ENCODE peak calls at places on chromosomes 7 and 10, in five cellular contexts. X is HFF-Myc, K is AG10803, B is cardiac fibroblast, I is epithelial cell of esophagus. V is an unnamed sample.

GRCh38 chr7:137130751-137131158 is 212.8 kb downstream of the PTN start:
- DNase-seq in X (no peak), K (peak; percentile 42), B (peak; percentile 71), I (peak; percentile 95), V (peak; percentile 79)

GRCh38 chr7:26279405-26279804 is 12.3 kb upstream of the SNX10 start:
- DNase-seq in X (no peak), K (peak; percentile 20), B (no peak), I (no peak), V (no peak)

GRCh38 chr7:22782616-22783232 is 39.9 kb downstream of the TOMM7 start:
- DNase-seq in X (no peak), K (peak; percentile 48), B (peak; percentile 77), I (peak; percentile 70), V (no peak)

GRCh38 chr7:42763137-42763551 is 148.7 kb downstream of the C7orf25 start:
- DNase-seq in X (no peak), K (no peak), B (no peak), I (peak; percentile 54), V (no peak)

GRCh38 chr10:45438457-45439090 is 64.6 kb downstream of the ALOX5 start:
- DNase-seq in X (no peak), K (no peak), B (no peak), I (peak; percentile 27), V (no peak)

GRCh38 chr7:23332881-23333612 is 33.9 kb downstream of the MALSU1 start:
- DNase-seq in X (no peak), K (peak; percentile 39), B (peak; percentile 76), I (peak; percentile 28), V (no peak)

GRCh38 chr10:89502556-89502955 is 32.8 kb downstream of the SLC16A12 start:
- DNase-seq in X (no peak), K (peak; percentile 61), B (peak; percentile 81), I (peak; percentile 72), V (no peak)

GRCh38 chr7:30913821-30914515 is 2.3 kb downstream of the AQP1 start:
- DNase-seq in X (no peak), K (no peak), B (no peak), I (no peak), V (no peak)

GRCh38 chr10:75400769-75401568 is 595 bp downstream of the ZNF503 start:
- DNase-seq in X (no peak), K (peak; percentile 26), B (peak; percentile 67), I (peak; percentile 65), V (no peak)

GRCh38 chr10:102397222-102398171 is 2.0 kb downstream of the NFKB2 start:
- DNase-seq in X (no peak), K (no peak), B (no peak), I (no peak), V (no peak)

GRCh38 chr7:145848691-145849090 is 267.9 kb upstream of the CNTNAP2 start:
- DNase-seq in X (no peak), K (no peak), B (peak; percentile 6), I (no peak), V (no peak)

GRCh38 chr10:31262672-31263071 is 56.3 kb upstream of the ZEB1 start:
- DNase-seq in X (no peak), K (peak; percentile 92), B (peak; percentile 61), I (no peak), V (peak; percentile 84)

GRCh38 chr10:124966008-124966407 is 24.1 kb downstream of the ZRANB1 start:
- DNase-seq in X (no peak), K (no peak), B (no peak), I (no peak), V (no peak)

GRCh38 chr7:141441837-141442627 is 109.2 kb upstream of the AGK start:
- DNase-seq in X (no peak), K (no peak), B (no peak), I (peak; percentile 15), V (no peak)

GRCh38 chr10:60470091-60470490 is 80.4 kb upstream of the ANK3 start:
- DNase-seq in X (no peak), K (no peak), B (no peak), I (no peak), V (peak; percentile 15)

GRCh38 chr7:36686499-36686898 is 37.8 kb downstream of the AOAH start:
- DNase-seq in X (peak; percentile 1), K (no peak), B (peak; percentile 30), I (peak; percentile 87), V (no peak)

GRCh38 chr7:3164363-3164762 is 120.7 kb upstream of the CARD11 start:
- DNase-seq in X (no peak), K (no peak), B (no peak), I (no peak), V (no peak)

DNA sequence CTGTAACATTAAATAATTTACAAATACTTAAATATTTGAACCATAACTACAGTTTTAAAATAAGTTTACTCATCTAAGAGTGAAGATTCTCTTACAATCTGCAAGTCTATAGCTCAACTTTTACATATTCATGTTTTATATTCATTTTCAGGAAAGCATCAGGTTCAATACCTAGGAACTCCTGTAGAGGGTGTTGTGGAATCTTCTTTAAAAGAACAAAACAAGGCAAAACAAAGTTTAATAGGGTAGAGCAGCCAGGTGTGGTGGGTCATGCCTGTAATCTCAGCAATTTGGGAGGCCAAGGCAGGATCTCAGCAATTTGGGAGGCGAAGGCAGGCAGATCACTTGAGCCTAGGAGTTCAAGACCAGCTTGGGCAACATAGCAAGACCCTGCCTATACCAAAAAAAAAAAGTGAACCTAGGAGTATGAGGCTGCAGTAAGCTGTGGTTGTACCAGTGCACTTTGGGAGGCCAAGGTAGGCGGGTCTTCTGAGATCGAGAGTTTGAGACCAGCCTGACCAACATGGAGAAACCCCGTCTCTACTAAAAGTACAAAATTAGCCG is 45.1 kb downstream of the ST8SIA6 start:
- DNase-seq in X (no peak), K (peak; percentile 6), B (peak; percentile 42), I (peak; percentile 16), V (no peak)
- TF ChIP-seq CTCF in X (peak; percentile 32), K (peak; percentile 58), B (peak; percentile 63), I (peak; percentile 43), V (peak; percentile 44)

GRCh38 chr10:113680172-113681111 is 730 bp downstream of the CASP7 start:
- DNase-seq in X (no peak), K (peak; percentile 65), B (peak; percentile 80), I (peak; percentile 80), V (no peak)
- H3K4me3 ChIP-seq in X (peak overlapping the region; percentile 75), K (peak overlapping the region; percentile 99), B (peak overlapping the region; percentile 97), I (peak overlapping the region; percentile 90), V (peak overlapping the region; percentile 97)

DNA sequence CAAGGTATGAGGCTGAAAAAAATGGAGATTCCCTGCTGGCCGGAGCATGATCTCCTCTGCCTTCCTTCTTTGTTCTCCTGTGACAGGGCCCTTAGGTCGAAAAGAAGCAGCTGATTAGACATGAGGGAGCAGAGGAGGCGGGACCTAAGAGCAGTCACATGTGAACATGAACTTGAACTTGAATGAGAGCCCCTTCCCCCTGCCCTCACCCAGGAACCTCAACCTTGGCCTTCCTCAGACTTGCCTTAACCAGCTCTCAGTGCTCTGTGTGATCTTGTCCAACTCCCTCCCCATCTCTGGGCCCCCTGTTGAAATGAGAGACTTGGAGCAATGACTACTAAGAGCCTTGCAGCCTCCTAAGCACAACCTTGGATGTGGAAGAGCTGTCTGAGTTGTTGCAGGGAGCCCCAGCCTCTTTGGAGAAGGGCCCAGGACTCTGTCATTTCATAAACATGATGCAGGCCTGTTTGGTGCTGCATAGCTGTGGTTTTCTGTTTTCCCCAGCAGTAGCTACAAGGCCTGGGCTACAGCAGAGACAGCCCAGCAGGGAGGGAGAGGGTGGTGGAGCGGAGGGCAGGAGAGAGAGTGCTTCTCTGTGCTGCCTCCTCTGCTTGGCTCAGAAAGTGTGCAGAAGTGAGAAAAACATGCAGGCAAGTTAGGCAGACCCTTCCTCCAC is 124.0 kb upstream of the ZMIZ1 start:
- DNase-seq in X (peak; percentile 76), K (peak; percentile 98), B (peak; percentile 94), I (peak; percentile 40), V (peak; percentile 99)
- TF ChIP-seq CTCF in X (no peak), K (peak; percentile 46), B (no peak), I (no peak), V (no peak)

GRCh38 chr7:33926535-33926934 is 21.2 kb downstream of the BMPER start:
- DNase-seq in X (no peak), K (peak; percentile 45), B (no peak), I (no peak), V (no peak)

GRCh38 chr7:33918401-33919120 is 13.2 kb downstream of the BMPER start:
- DNase-seq in X (no peak), K (no peak), B (no peak), I (no peak), V (no peak)

GRCh38 chr7:33921216-33921938 is 16.0 kb downstream of the BMPER start:
- DNase-seq in X (no peak), K (peak; percentile 84), B (peak; percentile 75), I (no peak), V (no peak)

GRCh38 chr7:33922820-33923219 is 17.5 kb downstream of the BMPER start:
- DNase-seq in X (no peak), K (peak; percentile 27), B (no peak), I (no peak), V (no peak)

GRCh38 chr7:33923440-33924229 is 18.3 kb downstream of the BMPER start:
- DNase-seq in X (no peak), K (no peak), B (no peak), I (no peak), V (no peak)
- H3K4me3 ChIP-seq in X (no peak overlapping the region), K (no peak overlapping the region), B (no peak overlapping the region), I (no peak overlapping the region), V (no peak overlapping the region)

DNA sequence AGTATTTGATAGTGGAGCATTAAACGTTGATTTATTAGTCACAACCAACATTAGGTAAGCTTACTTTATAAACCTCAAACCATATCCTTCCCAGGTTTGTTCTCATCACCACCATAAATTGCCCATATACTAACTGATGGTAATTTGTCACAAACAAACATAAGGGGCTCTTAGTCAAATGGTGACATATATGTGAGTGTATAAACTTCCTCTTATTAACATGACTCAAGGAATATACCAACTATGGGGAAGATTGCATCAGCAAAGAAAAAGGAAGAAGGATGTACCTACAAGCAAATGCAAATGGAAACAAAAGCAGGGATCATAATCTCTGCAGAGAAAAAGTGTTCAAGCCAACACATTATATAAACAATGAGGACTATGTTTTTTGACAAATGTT is 418.2 kb upstream of the AKR1E2 start:
- DNase-seq in X (no peak), K (peak; percentile 58), B (peak; percentile 91), I (peak; percentile 87), V (no peak)
- TF ChIP-seq CTCF in X (no peak), K (no peak), B (no peak), I (no peak), V (no peak)

DNA sequence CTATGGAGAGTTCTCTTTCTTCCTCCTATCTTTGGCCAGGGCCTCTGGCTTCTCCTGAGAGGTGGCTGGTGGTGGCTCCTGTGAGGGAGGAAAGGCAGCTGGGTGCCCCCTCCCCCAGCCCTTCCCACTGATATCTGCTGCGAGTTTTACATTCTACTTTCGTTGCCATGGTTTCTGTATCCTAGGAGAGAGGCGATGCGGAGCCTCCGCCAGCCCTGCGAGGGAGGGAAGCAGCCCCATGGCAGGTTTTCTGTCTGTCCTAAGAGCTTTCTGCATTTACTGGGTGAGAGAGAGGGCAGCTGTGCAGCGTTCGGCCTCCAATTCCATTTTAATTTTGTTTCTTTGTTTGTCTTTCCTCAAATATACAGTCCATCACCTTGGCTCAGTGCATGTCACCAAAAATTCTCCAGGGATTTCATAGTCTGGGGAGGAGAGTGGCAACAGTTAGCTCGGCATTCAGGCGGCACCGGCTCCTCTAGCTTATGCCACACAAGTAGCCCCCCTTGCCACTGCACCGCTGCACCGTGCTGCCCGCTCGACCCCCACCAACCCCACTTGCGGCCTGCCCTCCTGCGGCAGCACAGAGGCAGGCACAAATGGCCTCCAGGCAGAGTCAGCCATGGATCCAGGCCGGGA is 20.4 kb downstream of the DNAJB12 start:
- DNase-seq in X (no peak), K (no peak), B (peak; percentile 40), I (no peak), V (peak; percentile 77)
- H3K4me3 ChIP-seq in X (no peak overlapping the region), K (no peak overlapping the region), B (no peak overlapping the region), I (no peak overlapping the region), V (no peak overlapping the region)

V was measured in astrocyte of the cerebellum.